ENCODE peak calls at places on chromosomes 11 and 22, in four cellular contexts. One of them, this sample, is unnamed.

GRCh38 chr22:35349704-35350538 is 31.0 kb upstream of the HMOX1 start:
- DNase-seq in choroid plexus epithelial cell: peak; percentile 70
- DNase-seq in Right ventricle myocardium superior: peak; percentile 48
- DNase-seq in SW 1271: no peak
- DNase-seq in this sample: no peak

GRCh38 chr11:44634401-44635281 is 69.2 kb downstream of the CD82 start:
- DNase-seq in choroid plexus epithelial cell: peak; percentile 55
- DNase-seq in Right ventricle myocardium superior: peak; percentile 81
- DNase-seq in SW 1271: no peak
- DNase-seq in this sample: peak; percentile 58

GRCh38 chr22:42366815-42367581 is 65.2 kb downstream of the NFAM1 start:
- DNase-seq in choroid plexus epithelial cell: no peak
- DNase-seq in Right ventricle myocardium superior: peak; percentile 75
- DNase-seq in SW 1271: no peak
- DNase-seq in this sample: no peak

GRCh38 chr11:115153731-115154354 is 350.4 kb downstream of the CADM1 start:
- DNase-seq in choroid plexus epithelial cell: no peak
- DNase-seq in Right ventricle myocardium superior: no peak
- DNase-seq in SW 1271: no peak
- DNase-seq in this sample: no peak

GRCh38 chr11:130180491-130180890 is 20.9 kb downstream of the ST14 start:
- DNase-seq in choroid plexus epithelial cell: peak; percentile 70
- DNase-seq in Right ventricle myocardium superior: no peak
- DNase-seq in SW 1271: no peak
- DNase-seq in this sample: no peak

GRCh38 chr11:26730711-26731460 is 9.0 kb upstream of the SLC5A12 start:
- DNase-seq in choroid plexus epithelial cell: peak; percentile 26
- DNase-seq in Right ventricle myocardium superior: no peak
- DNase-seq in SW 1271: no peak
- DNase-seq in this sample: peak; percentile 24

GRCh38 chr22:31526275-31526674 is 29.9 kb downstream of the SFI1 start:
- DNase-seq in choroid plexus epithelial cell: no peak
- DNase-seq in Right ventricle myocardium superior: no peak
- DNase-seq in SW 1271: no peak
- DNase-seq in this sample: no peak

GRCh38 chr11:62139526-62140301 is 15.9 kb downstream of the INCENP start:
- DNase-seq in choroid plexus epithelial cell: no peak
- DNase-seq in Right ventricle myocardium superior: peak; percentile 33
- DNase-seq in SW 1271: no peak
- DNase-seq in this sample: no peak

GRCh38 chr11:114259551-114259983 is 36.6 kb upstream of the NNMT start:
- DNase-seq in choroid plexus epithelial cell: no peak
- DNase-seq in Right ventricle myocardium superior: no peak
- DNase-seq in SW 1271: no peak
- DNase-seq in this sample: no peak

GRCh38 chr11:75334402-75334891 is 17.0 kb downstream of the ARRB1 start:
- DNase-seq in choroid plexus epithelial cell: no peak
- DNase-seq in Right ventricle myocardium superior: no peak
- DNase-seq in SW 1271: no peak
- DNase-seq in this sample: no peak

GRCh38 chr11:93525601-93526000 is 17.6 kb downstream of the SMCO4 start:
- DNase-seq in choroid plexus epithelial cell: peak; percentile 64
- DNase-seq in Right ventricle myocardium superior: peak; percentile 51
- DNase-seq in SW 1271: no peak
- DNase-seq in this sample: peak; percentile 40

GRCh38 chr22:27526851-27527250 is 274.7 kb downstream of the MN1 start:
- DNase-seq in choroid plexus epithelial cell: no peak
- DNase-seq in Right ventricle myocardium superior: no peak
- DNase-seq in SW 1271: no peak
- DNase-seq in this sample: no peak

GRCh38 chr11:3231851-3232744 is at the start of gene MRGPRE:
- DNase-seq in choroid plexus epithelial cell: peak; percentile 5
- DNase-seq in Right ventricle myocardium superior: peak; percentile 72
- DNase-seq in SW 1271: no peak
- DNase-seq in this sample: no peak

GRCh38 chr11:46279393-46280099 is 2.1 kb downstream of the CREB3L1 start:
- DNase-seq in choroid plexus epithelial cell: peak; percentile 81
- DNase-seq in Right ventricle myocardium superior: peak; percentile 78
- DNase-seq in SW 1271: no peak
- DNase-seq in this sample: peak; percentile 55

GRCh38 chr11:29328961-29329441 is 687.8 kb downstream of the KCNA4 start:
- DNase-seq in choroid plexus epithelial cell: peak; percentile 90
- DNase-seq in Right ventricle myocardium superior: no peak
- DNase-seq in SW 1271: peak; percentile 6
- DNase-seq in this sample: peak; percentile 84

GRCh38 chr11:22521226-22521625 is 104.4 kb downstream of the FANCF start:
- DNase-seq in choroid plexus epithelial cell: peak; percentile 34
- DNase-seq in Right ventricle myocardium superior: no peak
- DNase-seq in SW 1271: no peak
- DNase-seq in this sample: peak; percentile 79

GRCh38 chr11:67304511-67305113 is 1.3 kb downstream of the SSH3 start:
- DNase-seq in choroid plexus epithelial cell: no peak
- DNase-seq in Right ventricle myocardium superior: no peak
- DNase-seq in SW 1271: no peak
- DNase-seq in this sample: no peak

GRCh38 chr22:27596133-27596905 is 205.2 kb downstream of the MN1 start:
- DNase-seq in choroid plexus epithelial cell: no peak
- DNase-seq in Right ventricle myocardium superior: no peak
- DNase-seq in SW 1271: no peak
- DNase-seq in this sample: no peak

GRCh38 chr11:79173615-79174014 is 267.2 kb downstream of the TENM4 start:
- DNase-seq in choroid plexus epithelial cell: peak; percentile 62
- DNase-seq in Right ventricle myocardium superior: no peak
- DNase-seq in SW 1271: no peak
- DNase-seq in this sample: peak; percentile 48

GRCh38 chr11:72191961-72192381 is at the start of gene FOLR1:
- DNase-seq in choroid plexus epithelial cell: no peak
- DNase-seq in Right ventricle myocardium superior: no peak
- DNase-seq in SW 1271: no peak
- DNase-seq in this sample: no peak